ENCODE peak calls at places on chromosomes 1 and 21, in five cellular contexts. M is NCI-H1694; B is Ammon's horn; G is stimulated activated CD4-positive, alpha-beta T cell treated with anti-CD3 and anti-CD28 coated beads, Interleukin-12 subunit alpha, Interleukin-12 subunit beta, amount 100 ng/mL, for 4 hours; L is NCI-H146. Q is an unnamed sample.

GRCh38 chr1:152515454-152515823 is 1.2 kb downstream of the CRCT1 start:
- DNase-seq in M (no peak), B (no peak), G (no peak), L (no peak), Q (no peak)

GRCh38 chr1:200699871-200700270 is 30.2 kb upstream of the DDX59 start:
- DNase-seq in M (no peak), B (no peak), G (no peak), L (peak), Q (peak)

GRCh38 chr1:37656881-37657280 is 22.2 kb upstream of the RSPO1 start:
- DNase-seq in M (no peak), B (no peak), G (no peak), L (no peak), Q (no peak)

GRCh38 chr1:235063068-235063765 is 65.4 kb downstream of the TOMM20 start:
- DNase-seq in M (no peak), B (no peak), G (no peak), L (no peak), Q (no peak)

GRCh38 chr21:41703857-41704501 is 62.9 kb downstream of the RIPK4 start:
- DNase-seq in M (no peak), B (no peak), G (no peak), L (peak), Q (no peak)

GRCh38 chr1:94866178-94866822 is 46.1 kb downstream of the SLC44A3 start:
- DNase-seq in M (no peak), B (peak), G (no peak), L (peak), Q (no peak)

GRCh38 chr1:110524311-110525249 is 5.6 kb upstream of the KCNA10 start:
- DNase-seq in M (peak), B (peak), G (peak), L (peak), Q (peak)

GRCh38 chr1:161706483-161707347 is at the start of gene FCRLA:
- DNase-seq in M (no peak), B (peak), G (no peak), L (no peak), Q (no peak)

GRCh38 chr1:240491156-240491555 is 120.8 kb downstream of the GREM2 start:
- DNase-seq in M (no peak), B (no peak), G (no peak), L (no peak), Q (no peak)

GRCh38 chr1:67685558-67686271 is 714 bp downstream of the GADD45A start:
- DNase-seq in M (no peak), B (peak), G (peak), L (peak), Q (no peak)

GRCh38 chr1:164805399-164805798 is 246.4 kb downstream of the PBX1 start:
- DNase-seq in M (no peak), B (no peak), G (no peak), L (no peak), Q (no peak)

GRCh38 chr1:225408249-225408648 is 19.6 kb downstream of the LBR start:
- DNase-seq in M (no peak), B (no peak), G (no peak), L (no peak), Q (no peak)

GRCh38 chr1:204151562-204152309 is at the start of gene ETNK2:
- DNase-seq in M (peak), B (no peak), G (peak), L (peak), Q (no peak)

GRCh38 chr21:29829514-29830255 is 110.1 kb downstream of the GRIK1 start:
- DNase-seq in M (no peak), B (no peak), G (no peak), L (no peak), Q (no peak)

GRCh38 chr1:181469829-181470228 is 13.5 kb upstream of the CACNA1E start:
- DNase-seq in M (no peak), B (no peak), G (no peak), L (no peak), Q (peak)

GRCh38 chr1:226482975-226483660 is 65.4 kb upstream of the STUM start:
- DNase-seq in M (peak), B (no peak), G (no peak), L (no peak), Q (no peak)

GRCh38 chr1:26537951-26538352 is 8.4 kb downstream of the RPS6KA1 start:
- DNase-seq in M (no peak), B (peak), G (no peak), L (no peak), Q (peak)

GRCh38 chr1:58861510-58861909 is 77.7 kb upstream of the JUN start:
- DNase-seq in M (no peak), B (no peak), G (no peak), L (no peak), Q (no peak)

GRCh38 chr1:173056355-173056754 is 5.6 kb upstream of the TNFSF18 start:
- DNase-seq in M (no peak), B (no peak), G (no peak), L (no peak), Q (no peak)

GRCh38 chr21:30629173-30629572 is 5.8 kb upstream of the KRTAP20-2 start:
- DNase-seq in M (no peak), B (no peak), G (no peak), L (no peak), Q (no peak)

GRCh38 chr1:4071675-4072074 is 171.6 kb upstream of the C1orf174 start:
- DNase-seq in M (peak), B (peak), G (no peak), L (no peak), Q (no peak)

GRCh38 chr1:216453777-216454176 is 30.5 kb upstream of the USH2A start:
- DNase-seq in M (no peak), B (no peak), G (no peak), L (no peak), Q (no peak)

GRCh38 chr1:167474191-167474641 is 44.1 kb downstream of the CD247 start:
- DNase-seq in M (no peak), B (no peak), G (peak), L (no peak), Q (no peak)

GRCh38 chr1:19799233-19799876 is 361 bp downstream of the TMCO4 start:
- DNase-seq in M (no peak), B (peak), G (peak), L (peak), Q (no peak)

GRCh38 chr1:159483501-159483900 is 44.0 kb downstream of the OR10J1 start:
- DNase-seq in M (no peak), B (no peak), G (no peak), L (no peak), Q (no peak)

GRCh38 chr21:42929969-42930368 is 4.5 kb upstream of the ERVH48-1 start:
- DNase-seq in M (no peak), B (no peak), G (no peak), L (no peak), Q (no peak)

GRCh38 chr1:21059021-21059420 is 117.7 kb downstream of the EIF4G3 start:
- DNase-seq in M (no peak), B (no peak), G (no peak), L (no peak), Q (no peak)

GRCh38 chr1:26961826-26962225 is 1.6 kb upstream of the KDF1 start:
- DNase-seq in M (no peak), B (no peak), G (no peak), L (no peak), Q (peak)

GRCh38 chr1:225735252-225736149 is 42.1 kb upstream of the SRP9 start:
- DNase-seq in M (peak), B (peak), G (no peak), L (no peak), Q (peak)

GRCh38 chr1:169595764-169596711 is 9.8 kb upstream of the F5 start:
- DNase-seq in M (no peak), B (no peak), G (no peak), L (no peak), Q (no peak)

GRCh38 chr1:79161077-79161476 is 154.5 kb upstream of the ADGRL4 start:
- DNase-seq in M (no peak), B (no peak), G (no peak), L (no peak), Q (peak)